ENCODE peak calls at places on chromosomes 16 and 17, in four cellular contexts. K is PC-3, W is GM04503, C is Right ventricle myocardium superior. F is an unnamed sample.

GRCh38 chr16:35732046-35732810 is 2272.8 kb downstream of the TP53TG3F start:
- DNase-seq in C (no peak), K (no peak), W (no peak), F (no peak)

GRCh38 chr16:1188781-1189189 is 35.9 kb downstream of the CACNA1H start:
- DNase-seq in C (peak), K (peak), W (no peak), F (peak)

GRCh38 chr17:77923776-77924513 is 34.6 kb upstream of the TNRC6C start:
- DNase-seq in K (no peak), C (no peak), W (no peak), F (no peak)

GRCh38 chr17:65730711-65731169 is 169.3 kb upstream of the AXIN2 start:
- DNase-seq in W (peak), K (no peak), C (no peak), F (no peak)

GRCh38 chr16:11349599-11350276 is 4.5 kb downstream of the RMI2 start:
- DNase-seq in C (peak), K (peak), W (peak), F (peak)

GRCh38 chr16:11341371-11341770 is 3.9 kb upstream of the RMI2 start:
- DNase-seq in W (no peak), C (no peak), K (no peak), F (no peak)

GRCh38 chr17:78658281-78658785 is 81.1 kb upstream of the DNAH17 start:
- DNase-seq in C (no peak), K (no peak), W (no peak), F (no peak)

GRCh38 chr17:29140631-29141483 is 39.3 kb downstream of the MYO18A start:
- DNase-seq in C (peak), K (no peak), W (no peak), F (no peak)

GRCh38 chr16:66382966-66383299 is 16.4 kb downstream of the CDH5 start:
- DNase-seq in W (no peak), K (peak), C (no peak), F (peak)